ENCODE peak calls at places on chromosome 5, in ten cellular contexts. W, S, P, K, I, Z, O, L, X and V are unnamed samples.

GRCh38 chr5:76547242-76547890 is 75.8 kb downstream of the F2RL2 start:
- DNase-seq in W (peak), S (no peak), P (no peak), K (no peak), I (no peak), Z (no peak), O (peak), L (no peak), X (no peak), V (peak)

GRCh38 chr5:157464518-157465171 is 4.6 kb downstream of the NIPAL4 start:
- DNase-seq in W (peak), S (no peak), P (peak), K (no peak), I (peak), Z (no peak), O (peak), L (peak), X (peak), V (peak)

GRCh38 chr5:141958113-141958512 is at the start of gene PCDH12:
- DNase-seq in W (no peak), S (no peak), P (no peak), K (no peak), I (no peak), Z (peak), O (no peak), L (no peak), X (no peak), V (no peak)

GRCh38 chr5:142618125-142618524 is 67.8 kb downstream of the FGF1 start:
- DNase-seq in W (no peak), S (no peak), P (no peak), K (no peak), I (no peak), Z (no peak), O (no peak), L (no peak), X (peak), V (peak)

GRCh38 chr5:68529581-68529980 is 314.0 kb downstream of the PIK3R1 start:
- DNase-seq in W (no peak), S (no peak), P (no peak), K (no peak), I (no peak), Z (no peak), O (no peak), L (no peak), X (no peak), V (no peak)

GRCh38 chr5:109030360-109031143 is 282.9 kb downstream of the FER start:
- DNase-seq in W (no peak), S (no peak), P (no peak), K (peak), I (no peak), Z (peak), O (no peak), L (peak), X (no peak), V (no peak)

GRCh38 chr5:132301341-132302274 is 7.4 kb downstream of the SLC22A4 start:
- DNase-seq in W (no peak), S (no peak), P (no peak), K (no peak), I (no peak), Z (no peak), O (no peak), L (no peak), X (no peak), V (no peak)

GRCh38 chr5:123916331-123917121 is 404.5 kb downstream of the CSNK1G3 start:
- DNase-seq in W (no peak), S (no peak), P (no peak), K (no peak), I (no peak), Z (peak), O (no peak), L (no peak), X (peak), V (no peak)

GRCh38 chr5:139443766-139444473 is 4.6 kb upstream of the DNAJC18 start:
- DNase-seq in W (no peak), S (no peak), P (no peak), K (no peak), I (no peak), Z (no peak), O (no peak), L (no peak), X (peak), V (no peak)

GRCh38 chr5:169300468-169301385 is at the start of gene SLIT3:
- DNase-seq in W (no peak), S (no peak), P (peak), K (peak), I (peak), Z (peak), O (peak), L (peak), X (peak), V (no peak)

GRCh38 chr5:134133213-134133994 is 18.9 kb downstream of the TCF7 start:
- DNase-seq in W (no peak), S (peak), P (no peak), K (no peak), I (peak), Z (no peak), O (no peak), L (peak), X (no peak), V (no peak)

GRCh38 chr5:25107878-25108277 is 463.1 kb upstream of the CDH10 start:
- DNase-seq in W (no peak), S (no peak), P (no peak), K (no peak), I (no peak), Z (no peak), O (no peak), L (no peak), X (peak), V (no peak)

GRCh38 chr5:152523964-152524363 is 118.9 kb upstream of the NMUR2 start:
- DNase-seq in W (no peak), S (no peak), P (no peak), K (no peak), I (no peak), Z (no peak), O (no peak), L (no peak), X (no peak), V (no peak)

GRCh38 chr5:142829821-142830220 is 59.6 kb downstream of the ARHGAP26 start:
- DNase-seq in W (no peak), S (no peak), P (no peak), K (no peak), I (no peak), Z (no peak), O (no peak), L (no peak), X (peak), V (no peak)

GRCh38 chr5:81005708-81006107 is 45.5 kb downstream of the RASGRF2 start:
- DNase-seq in W (no peak), S (no peak), P (no peak), K (no peak), I (no peak), Z (no peak), O (no peak), L (no peak), X (no peak), V (no peak)

GRCh38 chr5:81006231-81006630 is 46.1 kb downstream of the RASGRF2 start:
- DNase-seq in W (no peak), S (no peak), P (no peak), K (no peak), I (no peak), Z (no peak), O (no peak), L (no peak), X (no peak), V (no peak)

GRCh38 chr5:81006955-81007636 is 46.9 kb downstream of the RASGRF2 start:
- DNase-seq in W (no peak), S (peak), P (no peak), K (no peak), I (no peak), Z (no peak), O (no peak), L (no peak), X (no peak), V (no peak)

GRCh38 chr5:81007637-81008027 is 47.5 kb downstream of the RASGRF2 start:
- DNase-seq in W (no peak), S (no peak), P (no peak), K (no peak), I (no peak), Z (no peak), O (no peak), L (no peak), X (no peak), V (no peak)

DNA sequence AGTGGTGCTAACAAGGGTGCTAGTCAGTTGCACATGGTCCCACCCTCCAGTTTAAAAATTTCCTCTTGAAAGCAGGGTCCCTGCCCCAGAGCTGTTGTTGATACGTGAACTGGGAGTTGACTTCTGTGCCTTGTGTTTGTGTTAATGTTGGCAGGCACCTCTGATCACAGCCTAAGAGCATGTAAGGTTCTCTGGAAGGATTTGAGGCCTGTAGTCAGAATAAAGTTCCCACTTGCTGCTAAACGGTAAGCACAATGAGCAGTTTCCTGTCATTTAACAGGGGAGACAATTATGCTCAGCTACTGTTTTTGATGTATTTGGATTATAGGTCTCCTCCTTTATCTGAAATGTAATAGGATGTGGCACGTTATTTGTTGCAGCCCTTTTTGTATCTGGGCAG is 43.8 kb downstream of the RASGRF2 start:
- DNase-seq in W (no peak), S (no peak), P (no peak), K (no peak), I (no peak), Z (no peak), O (no peak), L (no peak), X (no peak), V (no peak)
- H3K4me3 ChIP-seq in W (no peak), S (peak), P (no peak), K (no peak), I (no peak), Z (no peak), O (no peak), L (no peak), X (no peak), V (no peak)

DNA sequence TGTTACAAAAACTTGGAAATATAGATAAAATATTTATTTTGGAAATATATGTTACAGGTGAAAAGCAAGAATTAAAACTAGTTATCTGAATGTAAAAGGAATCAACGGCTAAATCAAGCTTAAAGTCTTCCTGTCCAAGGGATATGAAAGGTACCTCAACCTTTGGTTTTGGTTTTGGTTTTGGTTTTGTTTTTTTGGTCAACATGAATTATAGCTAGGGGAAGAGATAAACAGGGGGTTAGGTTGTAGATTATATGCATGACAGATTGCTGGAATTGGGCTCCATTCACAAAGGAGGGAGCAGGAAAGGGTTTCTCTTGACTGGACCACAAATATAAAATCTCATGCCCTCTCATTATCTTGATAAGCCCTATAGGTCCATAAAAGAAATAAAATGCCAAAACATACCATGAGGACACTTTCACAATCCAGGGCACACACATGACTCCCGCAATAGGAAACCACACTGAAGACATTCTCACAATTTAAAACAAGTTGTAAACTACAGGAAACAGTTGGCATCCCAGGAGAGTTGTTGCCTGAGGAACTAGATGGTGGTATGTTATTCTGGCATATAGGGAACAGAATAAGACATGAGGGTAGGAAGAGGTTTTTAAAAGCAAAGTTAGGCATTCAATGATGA is 46.6 kb upstream of the MACIR start:
- DNase-seq in W (no peak), S (no peak), P (no peak), K (no peak), I (no peak), Z (no peak), O (no peak), L (no peak), X (no peak), V (peak)
- H3K4me3 ChIP-seq in W (no peak), S (no peak), P (no peak), K (no peak), I (no peak), Z (no peak), O (no peak), L (no peak), X (no peak), V (no peak)

DNA sequence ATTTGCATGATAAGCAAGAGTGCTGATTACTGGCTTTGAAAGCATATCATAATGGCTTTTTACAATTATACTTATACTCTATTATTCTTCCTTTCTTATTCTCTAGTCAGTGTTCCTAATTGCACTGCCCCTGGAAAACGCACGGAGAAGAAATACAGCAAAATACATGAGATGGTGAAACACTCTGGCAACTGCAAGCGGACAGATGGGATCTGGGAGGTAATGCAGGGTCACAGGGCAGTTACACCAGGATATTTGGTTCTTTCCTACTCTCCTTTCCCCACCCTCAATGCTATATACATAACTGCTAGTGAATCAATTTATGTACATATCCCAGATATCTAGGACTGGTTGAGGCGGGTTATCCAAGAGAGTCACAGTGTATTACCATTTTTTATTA is 423.7 kb downstream of the ZSWIM6 start:
- DNase-seq in W (no peak), S (no peak), P (no peak), K (no peak), I (no peak), Z (no peak), O (no peak), L (no peak), X (no peak), V (no peak)
- H3K4me3 ChIP-seq in W (no peak), S (no peak), P (no peak), K (no peak), I (no peak), Z (no peak), O (no peak), L (no peak), X (no peak), V (no peak)

DNA sequence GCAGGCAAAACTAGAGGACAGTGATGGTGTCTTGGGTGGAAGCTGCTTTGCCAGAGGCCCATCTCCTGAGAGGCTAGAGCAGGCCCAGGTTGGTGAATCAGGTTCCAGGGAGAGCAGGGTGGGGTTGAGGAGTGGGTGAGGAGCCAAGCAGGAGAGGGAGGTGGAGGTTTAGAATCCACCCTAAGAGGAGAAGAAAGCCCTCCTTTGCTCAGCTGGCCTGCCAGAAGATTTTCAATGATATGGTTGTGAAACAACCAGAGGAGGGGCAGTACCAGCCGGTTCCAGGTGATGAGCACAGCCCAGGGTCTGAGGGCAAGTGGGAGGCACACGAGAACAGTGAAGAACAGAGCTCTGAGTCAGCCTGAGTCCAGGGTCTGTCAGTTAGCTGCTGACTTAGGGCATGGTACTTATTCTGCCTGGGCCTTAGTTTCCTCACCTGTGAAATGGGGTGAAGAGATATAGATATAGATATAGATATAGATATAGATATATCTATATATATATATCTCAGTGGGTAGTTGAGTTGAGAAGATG is 17.8 kb downstream of the PPARGC1B start:
- DNase-seq in W (no peak), S (no peak), P (no peak), K (no peak), I (no peak), Z (no peak), O (no peak), L (no peak), X (no peak), V (no peak)
- H3K4me3 ChIP-seq in W (no peak), S (no peak), P (no peak), K (no peak), I (no peak), Z (no peak), O (no peak), L (no peak), X (no peak), V (no peak)

DNA sequence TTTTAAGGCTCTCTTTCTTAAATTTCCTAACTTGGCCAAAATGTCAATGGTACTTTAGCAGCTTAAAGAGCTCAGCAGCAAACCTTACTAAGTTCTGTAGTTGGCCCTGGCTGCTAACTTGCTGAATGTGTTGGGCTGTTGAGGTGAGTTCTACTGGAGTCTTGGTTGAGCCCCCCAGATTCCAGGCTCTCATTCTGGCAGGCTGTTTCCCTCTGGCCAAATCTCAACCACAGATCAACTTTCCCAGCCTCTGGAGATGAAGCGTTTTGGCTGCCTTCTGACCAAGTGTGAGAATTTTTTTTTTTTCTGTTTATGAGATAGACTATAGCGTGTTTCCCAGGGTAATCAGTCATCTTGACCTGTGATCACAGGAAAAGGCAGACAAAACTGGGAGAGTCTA is 343.7 kb downstream of the EBF1 start:
- DNase-seq in W (no peak), S (no peak), P (no peak), K (no peak), I (no peak), Z (no peak), O (no peak), L (no peak), X (peak), V (no peak)
- H3K4me3 ChIP-seq in W (no peak), S (no peak), P (no peak), K (no peak), I (no peak), Z (no peak), O (no peak), L (no peak), X (no peak), V (no peak)